ENCODE peak calls at places on chromosomes 16 and 17, in seven cellular contexts. N is stomach; U is cardiac muscle cell; V is thoracic aorta; J is psoas muscle; O is heart left ventricle; D is CD8-positive, alpha-beta memory T cell. F is an unnamed sample.

GRCh38 chr16:26158142-26158759 is 466.5 kb downstream of the HS3ST4 start:
- DNase-seq in N (no peak), U (no peak), V (no peak), J (no peak), O (no peak), D (no peak), F (no peak)

GRCh38 chr16:88487920-88488842 is 35.1 kb downstream of the ZFPM1 start:
- DNase-seq in N (peak; percentile 96), U (no peak), V (no peak), J (no peak), O (no peak), D (no peak), F (no peak)

GRCh38 chr17:21370430-21370829 is 5.7 kb upstream of the KCNJ12 start:
- DNase-seq in N (no peak), U (peak; percentile 94), V (no peak), J (no peak), O (peak; percentile 92), D (no peak), F (no peak)

GRCh38 chr17:31524926-31525800 is 133.7 kb downstream of the RAB11FIP4 start:
- DNase-seq in N (peak; percentile 95), U (peak; percentile 88), V (peak; percentile 68), J (peak; percentile 88), O (peak; percentile 88), D (peak; percentile 69), F (peak; percentile 80)

GRCh38 chr16:65964752-65965151 is 401.7 kb upstream of the CDH5 start:
- DNase-seq in N (no peak), U (no peak), V (no peak), J (no peak), O (no peak), D (no peak), F (no peak)

GRCh38 chr16:75787421-75787820 is 61.1 kb upstream of the CPHXL start:
- DNase-seq in N (no peak), U (no peak), V (no peak), J (no peak), O (no peak), D (no peak), F (no peak)

GRCh38 chr17:72255481-72255880 is 134.7 kb downstream of the SOX9 start:
- DNase-seq in N (no peak), U (no peak), V (no peak), J (no peak), O (no peak), D (no peak), F (no peak)

GRCh38 chr17:17700251-17700969 is 19.2 kb downstream of the RAI1 start:
- DNase-seq in N (peak; percentile 47), U (peak; percentile 50), V (no peak), J (no peak), O (no peak), D (no peak), F (no peak)

GRCh38 chr17:44977740-44978584 is 9.9 kb upstream of the C1QL1 start:
- DNase-seq in N (no peak), U (peak; percentile 75), V (no peak), J (no peak), O (no peak), D (no peak), F (no peak)

GRCh38 chr16:68298312-68298711 is 12.4 kb downstream of the SLC7A6OS start:
- DNase-seq in N (no peak), U (no peak), V (no peak), J (no peak), O (no peak), D (no peak), F (no peak)
- H3K36me3 ChIP-seq in N (peaks cover 47% of the 10 kb centered on the region), U (peaks cover 54% of the 10 kb centered on the region), V (peaks cover 65% of the 10 kb centered on the region), J (peaks cover 9% of the 10 kb centered on the region), O (peaks cover 31% of the 10 kb centered on the region), D (peaks cover 79% of the 10 kb centered on the region), F (peaks cover 92% of the 10 kb centered on the region)

GRCh38 chr17:47242648-47243047 is 11.0 kb upstream of the ITGB3 start:
- DNase-seq in N (no peak), U (no peak), V (no peak), J (no peak), O (no peak), D (no peak), F (no peak)
- H3K27ac ChIP-seq in N (no peak overlapping the region), U (no peak overlapping the region), V (no peak overlapping the region), J (no peak overlapping the region), O (no peak overlapping the region), D (no peak overlapping the region), F (no peak overlapping the region)

DNA sequence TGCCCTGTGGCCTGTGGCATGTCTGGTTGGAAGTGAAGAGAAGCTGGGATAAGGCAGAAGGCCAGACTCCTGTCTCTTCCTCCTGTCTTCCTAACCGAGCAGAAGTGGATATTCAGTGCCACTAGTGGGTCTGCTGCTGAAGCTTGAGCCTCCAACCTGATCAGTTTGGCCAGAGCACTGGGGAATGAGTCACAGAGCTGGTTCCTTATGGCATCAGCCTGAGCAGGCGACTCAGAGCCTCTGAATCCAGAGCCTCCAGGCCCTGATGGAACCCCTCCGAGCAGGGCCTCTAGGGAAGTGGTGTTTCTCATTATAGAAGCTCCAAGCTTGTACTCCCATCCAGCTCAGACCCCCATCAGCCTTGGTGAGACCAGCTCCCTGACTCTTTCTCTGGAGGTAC is 2.0 kb downstream of the WSCD1 start:
- DNase-seq in N (no peak), U (no peak), V (no peak), J (no peak), O (no peak), D (no peak), F (no peak)
- H3K27me3 ChIP-seq in N (no peaks in the 10 kb centered on the region), U (peaks cover 47% of the 10 kb centered on the region), V (no peaks in the 10 kb centered on the region), J (no peaks in the 10 kb centered on the region), O (peaks cover 39% of the 10 kb centered on the region), D (peaks cover 6% of the 10 kb centered on the region), F (peaks cover 17% of the 10 kb centered on the region)

GRCh38 chr16:16086653-16087446 is 136.4 kb downstream of the ABCC6 start:
- DNase-seq in N (no peak), U (no peak), V (no peak), J (no peak), O (no peak), D (no peak), F (no peak)

GRCh38 chr16:16084874-16085273 is 135.5 kb downstream of the ABCC1 start:
- DNase-seq in N (no peak), U (no peak), V (no peak), J (no peak), O (no peak), D (no peak), F (no peak)

GRCh38 chr16:16080465-16081065 is 131.1 kb downstream of the ABCC1 start:
- DNase-seq in N (no peak), U (no peak), V (no peak), J (no peak), O (no peak), D (no peak), F (no peak)

GRCh38 chr16:16082255-16082654 is 132.8 kb downstream of the ABCC1 start:
- DNase-seq in N (no peak), U (no peak), V (no peak), J (no peak), O (no peak), D (no peak), F (no peak)

GRCh38 chr16:16083421-16084156 is 134.2 kb downstream of the ABCC1 start:
- DNase-seq in N (no peak), U (no peak), V (no peak), J (no peak), O (no peak), D (no peak), F (no peak)
- H3K36me3 ChIP-seq in N (peaks cover 60% of the 10 kb centered on the region), U (peaks cover 16% of the 10 kb centered on the region), V (peaks cover 44% of the 10 kb centered on the region), J (peaks cover 5% of the 10 kb centered on the region), O (peaks cover 20% of the 10 kb centered on the region), D (peaks cover 33% of the 10 kb centered on the region), F (peaks cover 53% of the 10 kb centered on the region)

GRCh38 chr16:50197582-50197981 is 44.5 kb downstream of the TENT4B start:
- DNase-seq in N (no peak), U (no peak), V (no peak), J (no peak), O (no peak), D (no peak), F (no peak)

GRCh38 chr16:50193594-50193993 is 40.5 kb downstream of the TENT4B start:
- DNase-seq in N (no peak), U (no peak), V (no peak), J (no peak), O (no peak), D (no peak), F (no peak)

GRCh38 chr16:50196736-50197135 is 43.6 kb downstream of the TENT4B start:
- DNase-seq in N (no peak), U (no peak), V (no peak), J (no peak), O (no peak), D (peak; percentile 36), F (peak; percentile 49)

GRCh38 chr16:50195276-50195675 is 42.2 kb downstream of the TENT4B start:
- DNase-seq in N (no peak), U (no peak), V (no peak), J (no peak), O (no peak), D (no peak), F (no peak)

GRCh38 chr16:50195756-50196155 is 42.6 kb downstream of the TENT4B start:
- DNase-seq in N (no peak), U (no peak), V (no peak), J (no peak), O (no peak), D (no peak), F (no peak)
- H3K27ac ChIP-seq in N (no peak overlapping the region), U (no peak overlapping the region), V (no peak overlapping the region), J (no peak overlapping the region), O (peak overlapping the region; percentile 71), D (no peak overlapping the region), F (no peak overlapping the region)

GRCh38 chr16:57810197-57811024 is 8.1 kb upstream of the KIFC3 start:
- DNase-seq in N (peak; percentile 90), U (no peak), V (peak; percentile 45), J (peak; percentile 78), O (peak; percentile 84), D (peak; percentile 80), F (peak; percentile 73)

GRCh38 chr16:57809843-57810196 is 7.5 kb upstream of the KIFC3 start:
- DNase-seq in N (no peak), U (no peak), V (no peak), J (no peak), O (no peak), D (no peak), F (no peak)

GRCh38 chr16:57807968-57808528 is 5.8 kb upstream of the KIFC3 start:
- DNase-seq in N (peak; percentile 92), U (peak; percentile 68), V (no peak), J (peak; percentile 80), O (peak; percentile 79), D (peak; percentile 32), F (no peak)

GRCh38 chr16:57808589-57808988 is 6.3 kb upstream of the KIFC3 start:
- DNase-seq in N (no peak), U (no peak), V (no peak), J (no peak), O (no peak), D (no peak), F (no peak)

DNA sequence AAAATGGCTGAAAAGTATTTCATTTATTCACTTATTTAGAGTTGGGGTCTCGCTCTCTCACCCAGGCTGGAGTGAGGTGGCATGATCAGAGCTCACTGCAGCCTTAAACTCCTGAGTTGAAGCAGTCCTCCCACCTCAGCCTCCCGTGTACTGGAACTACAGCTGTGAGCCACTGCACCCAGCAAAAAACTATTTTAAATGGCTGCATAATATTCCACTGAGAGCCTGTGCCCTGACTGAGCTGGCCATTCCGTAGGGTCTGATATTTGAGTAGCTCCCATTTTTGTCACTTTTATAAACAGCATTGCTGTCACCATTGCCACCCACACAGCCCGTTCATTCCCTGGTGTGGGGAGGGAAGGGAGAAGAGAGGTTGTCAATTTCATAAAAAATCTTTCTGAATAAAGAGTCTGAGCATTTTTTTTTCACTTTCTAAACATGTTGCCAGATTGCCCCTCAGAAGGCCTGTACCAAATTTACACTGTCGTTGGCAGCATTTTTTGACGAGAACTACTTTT is 7.0 kb upstream of the KIFC3 start:
- DNase-seq in N (no peak), U (no peak), V (no peak), J (no peak), O (no peak), D (no peak), F (no peak)
- H3K27me3 ChIP-seq in N (no peaks in the 10 kb centered on the region), U (no peaks in the 10 kb centered on the region), V (no peaks in the 10 kb centered on the region), J (no peaks in the 10 kb centered on the region), O (no peaks in the 10 kb centered on the region), D (no peaks in the 10 kb centered on the region), F (no peaks in the 10 kb centered on the region)

F was measured in CD4-positive, alpha-beta memory T cell.